ENCODE peak calls at places on chromosomes 2 and 18, in five cellular contexts. One of them, this sample, is unnamed.

GRCh38 chr2:112782234-112782799 is 2.0 kb downstream of the IL1A start:
- DNase-seq in GM12878: peak; percentile 66
- DNase-seq in HepG2: no peak
- DNase-seq in K562: no peak
- DNase-seq in HEK293T: no peak
- DNase-seq in this sample: no peak

GRCh38 chr2:173355132-173355865 is 627 bp downstream of the CDCA7 start:
- DNase-seq in GM12878: no peak
- DNase-seq in HepG2: peak; percentile 18
- DNase-seq in K562: peak; percentile 70
- DNase-seq in HEK293T: peak; percentile 48
- DNase-seq in this sample: peak; percentile 79

GRCh38 chr2:9247177-9247576 is 40.6 kb downstream of the ASAP2 start:
- DNase-seq in GM12878: no peak
- DNase-seq in HepG2: no peak
- DNase-seq in K562: no peak
- DNase-seq in HEK293T: no peak
- DNase-seq in this sample: peak; percentile 76

GRCh38 chr2:120253021-120253882 is 600 bp downstream of the RALB start:
- DNase-seq in GM12878: no peak
- DNase-seq in HepG2: peak; percentile 72
- DNase-seq in K562: peak; percentile 86
- DNase-seq in HEK293T: peak; percentile 77
- DNase-seq in this sample: peak; percentile 88

GRCh38 chr2:25738383-25739343 is 65.3 kb upstream of the DTNB start:
- DNase-seq in GM12878: no peak
- DNase-seq in HepG2: no peak
- DNase-seq in K562: no peak
- DNase-seq in HEK293T: no peak
- DNase-seq in this sample: no peak

GRCh38 chr2:204114294-204114693 is 177.7 kb downstream of the ICOS start:
- DNase-seq in GM12878: no peak
- DNase-seq in HepG2: no peak
- DNase-seq in K562: no peak
- DNase-seq in HEK293T: no peak
- DNase-seq in this sample: no peak

GRCh38 chr2:204655101-204655500 is 109.8 kb downstream of the PARD3B start:
- DNase-seq in GM12878: no peak
- DNase-seq in HepG2: no peak
- DNase-seq in K562: no peak
- DNase-seq in HEK293T: no peak
- DNase-seq in this sample: no peak

GRCh38 chr18:70072678-70073077 is 125.0 kb upstream of the CD226 start:
- DNase-seq in GM12878: no peak
- DNase-seq in HepG2: peak; percentile 34
- DNase-seq in K562: no peak
- DNase-seq in HEK293T: no peak
- DNase-seq in this sample: no peak

GRCh38 chr2:120109186-120110061 is 96.5 kb downstream of the EPB41L5 start:
- DNase-seq in GM12878: peak; percentile 19
- DNase-seq in HepG2: peak; percentile 55
- DNase-seq in K562: peak; percentile 18
- DNase-seq in HEK293T: peak; percentile 12
- DNase-seq in this sample: peak; percentile 41

GRCh38 chr2:43054367-43054766 is 172.0 kb downstream of the ZFP36L2 start:
- DNase-seq in GM12878: no peak
- DNase-seq in HepG2: no peak
- DNase-seq in K562: peak; percentile 83
- DNase-seq in HEK293T: no peak
- DNase-seq in this sample: peak; percentile 80

GRCh38 chr2:230899786-230900185 is 25.3 kb downstream of the GPR55 start:
- DNase-seq in GM12878: no peak
- DNase-seq in HepG2: no peak
- DNase-seq in K562: no peak
- DNase-seq in HEK293T: no peak
- DNase-seq in this sample: no peak

GRCh38 chr2:233409286-233409991 is 55.1 kb downstream of the DGKD start:
- DNase-seq in GM12878: no peak
- DNase-seq in HepG2: no peak
- DNase-seq in K562: peak; percentile 38
- DNase-seq in HEK293T: no peak
- DNase-seq in this sample: no peak

GRCh38 chr2:160582481-160583161 is 89.0 kb upstream of the RBMS1 start:
- DNase-seq in GM12878: no peak
- DNase-seq in HepG2: no peak
- DNase-seq in K562: no peak
- DNase-seq in HEK293T: no peak
- DNase-seq in this sample: no peak

GRCh38 chr2:106960633-106961205 is 74.8 kb upstream of the ST6GAL2 start:
- DNase-seq in GM12878: no peak
- DNase-seq in HepG2: no peak
- DNase-seq in K562: no peak
- DNase-seq in HEK293T: no peak
- DNase-seq in this sample: peak; percentile 20

GRCh38 chr18:33375829-33376228 is 64.7 kb downstream of the CCDC178 start:
- DNase-seq in GM12878: no peak
- DNase-seq in HepG2: no peak
- DNase-seq in K562: no peak
- DNase-seq in HEK293T: no peak
- DNase-seq in this sample: no peak

GRCh38 chr2:768484-768883 is 91.3 kb upstream of the TMEM18 start:
- DNase-seq in GM12878: no peak
- DNase-seq in HepG2: no peak
- DNase-seq in K562: no peak
- DNase-seq in HEK293T: no peak
- DNase-seq in this sample: no peak

GRCh38 chr2:88500691-88501090 is 48.2 kb upstream of the FOXI3 start:
- DNase-seq in GM12878: no peak
- DNase-seq in HepG2: no peak
- DNase-seq in K562: no peak
- DNase-seq in HEK293T: no peak
- DNase-seq in this sample: no peak

GRCh38 chr2:187187521-187187920 is 260.5 kb downstream of the CALCRL start:
- DNase-seq in GM12878: no peak
- DNase-seq in HepG2: no peak
- DNase-seq in K562: no peak
- DNase-seq in HEK293T: no peak
- DNase-seq in this sample: no peak

GRCh38 chr2:54370405-54371104 is 85.6 kb upstream of the SPTBN1 start:
- DNase-seq in GM12878: no peak
- DNase-seq in HepG2: no peak
- DNase-seq in K562: no peak
- DNase-seq in HEK293T: no peak
- DNase-seq in this sample: no peak

GRCh38 chr2:161250864-161251436 is 57.3 kb upstream of the PSMD14 start:
- DNase-seq in GM12878: no peak
- DNase-seq in HepG2: peak; percentile 74
- DNase-seq in K562: peak; percentile 67
- DNase-seq in HEK293T: peak; percentile 61
- DNase-seq in this sample: peak; percentile 67

GRCh38 chr2:104853926-104854506 is at the start of gene POU3F3:
- DNase-seq in GM12878: no peak
- DNase-seq in HepG2: no peak
- DNase-seq in K562: no peak
- DNase-seq in HEK293T: peak; percentile 85
- DNase-seq in this sample: peak; percentile 93

GRCh38 chr18:23135679-23136325 is 517 bp downstream of the CABLES1 start:
- DNase-seq in GM12878: no peak
- DNase-seq in HepG2: no peak
- DNase-seq in K562: no peak
- DNase-seq in HEK293T: peak; percentile 57
- DNase-seq in this sample: peak; percentile 84

GRCh38 chr2:200130762-200131166 is 175.4 kb downstream of the MAIP1 start:
- DNase-seq in GM12878: no peak
- DNase-seq in HepG2: no peak
- DNase-seq in K562: no peak
- DNase-seq in HEK293T: no peak
- DNase-seq in this sample: no peak

GRCh38 chr2:240402566-240403295 is 32.7 kb upstream of the GPC1 start:
- DNase-seq in GM12878: no peak
- DNase-seq in HepG2: no peak
- DNase-seq in K562: no peak
- DNase-seq in HEK293T: no peak
- DNase-seq in this sample: no peak

GRCh38 chr2:235444101-235444597 is 49.7 kb upstream of the AGAP1 start:
- DNase-seq in GM12878: no peak
- DNase-seq in HepG2: peak; percentile 36
- DNase-seq in K562: no peak
- DNase-seq in HEK293T: no peak
- DNase-seq in this sample: no peak

GRCh38 chr18:25111382-25112070 is 240.4 kb downstream of the ZNF521 start:
- DNase-seq in GM12878: no peak
- DNase-seq in HepG2: no peak
- DNase-seq in K562: no peak
- DNase-seq in HEK293T: no peak
- DNase-seq in this sample: no peak

GRCh38 chr2:148552675-148553331 is 91.7 kb upstream of the EPC2 start:
- DNase-seq in GM12878: no peak
- DNase-seq in HepG2: no peak
- DNase-seq in K562: no peak
- DNase-seq in HEK293T: no peak
- DNase-seq in this sample: no peak

GRCh38 chr2:221750317-221750716 is 178.2 kb upstream of the EPHA4 start:
- DNase-seq in GM12878: no peak
- DNase-seq in HepG2: no peak
- DNase-seq in K562: no peak
- DNase-seq in HEK293T: no peak
- DNase-seq in this sample: no peak

GRCh38 chr2:223674998-223675609 is 72.9 kb upstream of the SCG2 start:
- DNase-seq in GM12878: no peak
- DNase-seq in HepG2: peak; percentile 30
- DNase-seq in K562: peak; percentile 21
- DNase-seq in HEK293T: peak; percentile 30
- DNase-seq in this sample: peak; percentile 29

GRCh38 chr2:8667896-8668512 is 13.9 kb upstream of the ID2 start:
- DNase-seq in GM12878: no peak
- DNase-seq in HepG2: no peak
- DNase-seq in K562: no peak
- DNase-seq in HEK293T: no peak
- DNase-seq in this sample: no peak

GRCh38 chr18:3251249-3251962 is 3.8 kb downstream of the MYL12A start:
- DNase-seq in GM12878: no peak
- DNase-seq in HepG2: no peak
- DNase-seq in K562: no peak
- DNase-seq in HEK293T: no peak
- DNase-seq in this sample: no peak
- TF ChIP-seq FOXM1 in GM12878: no peak
- TF ChIP-seq FOXM1 in HepG2: no peak
- TF ChIP-seq FOXM1 in K562: no peak
- TF ChIP-seq FOXM1 in HEK293T: no peak
- TF ChIP-seq FOXM1 in this sample: peak; percentile 13

DNA sequence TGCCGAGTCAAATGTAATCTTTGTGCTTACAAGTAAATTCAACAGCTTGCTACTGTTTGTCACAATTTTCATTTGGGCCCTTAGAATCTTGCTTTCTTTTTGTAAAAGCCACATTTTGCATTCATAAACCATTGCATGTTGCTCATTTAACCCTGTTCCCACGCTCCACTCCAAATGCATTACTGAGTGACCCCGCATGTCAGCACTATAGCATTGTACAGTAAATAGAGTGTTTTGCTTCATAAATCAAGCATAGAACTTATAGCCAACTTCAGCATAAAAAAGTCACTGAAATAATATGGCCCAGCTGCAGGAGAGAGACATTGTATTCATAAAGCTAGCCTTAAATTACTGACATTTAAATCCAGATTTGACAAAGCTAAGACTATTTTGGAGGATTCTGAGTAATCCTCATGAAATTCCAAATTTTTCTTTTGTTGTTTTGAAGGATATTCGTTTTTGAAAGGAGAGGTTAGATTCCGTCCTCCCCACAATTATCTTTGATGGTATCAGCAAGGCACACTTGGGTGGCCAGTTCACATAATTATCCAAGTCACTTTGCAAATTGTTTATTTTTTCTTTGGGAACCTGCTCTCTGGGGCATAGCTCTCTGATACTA is 320.9 kb upstream of the TCF4 start:
- DNase-seq in GM12878: no peak
- DNase-seq in HepG2: no peak
- DNase-seq in K562: no peak
- DNase-seq in HEK293T: peak; percentile 5
- DNase-seq in this sample: no peak
- TF ChIP-seq FOXM1 in GM12878: no peak
- TF ChIP-seq FOXM1 in HepG2: no peak
- TF ChIP-seq FOXM1 in K562: no peak
- TF ChIP-seq FOXM1 in HEK293T: no peak
- TF ChIP-seq FOXM1 in this sample: no peak

GRCh38 chr18:63317982-63318881 is 1.3 kb downstream of the BCL2 start:
- DNase-seq in GM12878: no peak
- DNase-seq in HepG2: no peak
- DNase-seq in K562: no peak
- DNase-seq in HEK293T: no peak
- DNase-seq in this sample: peak; percentile 79

GRCh38 chr18:63320041-63320689 is 596 bp upstream of the BCL2 start:
- DNase-seq in GM12878: no peak
- DNase-seq in HepG2: peak; percentile 61
- DNase-seq in K562: peak; percentile 70
- DNase-seq in HEK293T: peak; percentile 61
- DNase-seq in this sample: peak; percentile 90

GRCh38 chr18:63319383-63320040 is at the start of gene BCL2:
- DNase-seq in GM12878: no peak
- DNase-seq in HepG2: no peak
- DNase-seq in K562: no peak
- DNase-seq in HEK293T: peak; percentile 32
- DNase-seq in this sample: no peak

GRCh38 chr18:63317556-63317946 is 2.0 kb downstream of the BCL2 start:
- DNase-seq in GM12878: no peak
- DNase-seq in HepG2: no peak
- DNase-seq in K562: no peak
- DNase-seq in HEK293T: no peak
- DNase-seq in this sample: no peak

DNA sequence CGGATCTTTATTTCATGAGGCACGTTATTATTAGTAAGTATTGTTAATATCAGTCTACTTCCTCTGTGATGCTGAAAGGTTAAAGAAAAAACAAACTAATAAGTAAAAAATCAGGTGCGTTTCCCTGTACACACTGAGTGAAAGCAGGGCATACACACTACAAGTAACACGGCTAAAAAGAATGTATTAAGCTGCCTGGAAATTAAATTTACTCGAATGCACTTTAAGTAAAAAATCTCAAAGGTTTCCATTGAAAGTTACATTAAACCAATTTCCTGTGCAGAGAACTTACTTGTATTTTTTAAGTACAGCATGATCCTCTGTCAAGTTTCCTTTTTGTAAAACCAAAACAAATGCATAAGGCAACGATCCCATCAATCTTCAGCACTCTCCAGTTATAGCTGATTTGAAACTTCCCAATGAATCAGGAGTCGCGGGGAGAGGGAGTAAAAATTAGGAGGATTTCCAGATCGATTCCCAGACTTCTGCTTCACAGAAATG is 637 bp downstream of the BCL2 start:
- DNase-seq in GM12878: no peak
- DNase-seq in HepG2: no peak
- DNase-seq in K562: no peak
- DNase-seq in HEK293T: no peak
- DNase-seq in this sample: no peak
- TF ChIP-seq FOXM1 in GM12878: no peak
- TF ChIP-seq FOXM1 in HepG2: no peak
- TF ChIP-seq FOXM1 in K562: no peak
- TF ChIP-seq FOXM1 in HEK293T: no peak
- TF ChIP-seq FOXM1 in this sample: no peak

GRCh38 chr2:11677146-11678055 is 7.4 kb upstream of the NTSR2 start:
- DNase-seq in GM12878: no peak
- DNase-seq in HepG2: no peak
- DNase-seq in K562: no peak
- DNase-seq in HEK293T: no peak
- DNase-seq in this sample: no peak
- TF ChIP-seq FOXM1 in GM12878: no peak
- TF ChIP-seq FOXM1 in HepG2: no peak
- TF ChIP-seq FOXM1 in K562: no peak
- TF ChIP-seq FOXM1 in HEK293T: no peak
- TF ChIP-seq FOXM1 in this sample: no peak